ENCODE peak calls at places on chromosomes 13 and 19, in seven cellular contexts. O is ascending aorta; S is GF-D8; P is stimulated activated CD4-positive, alpha-beta T cell treated with anti-CD3 and anti-CD28 coated beads, Interleukin-1b, Interleukin-23, amount 100 ng/mL, for 1 hour; K is AG04450; E is astrocyte of the spinal cord; D is ELF-1. N is an unnamed sample.

GRCh38 chr13:52405767-52406494 is at the start of gene THSD1:
- DNase-seq in S (no peak), E (peak; percentile 28), O (no peak), D (peak; percentile 26), P (no peak), K (no peak), N (no peak)

GRCh38 chr19:54444737-54445136 is 4.3 kb upstream of the LENG8 start:
- DNase-seq in S (no peak), E (no peak), D (no peak), P (no peak), O (no peak), K (no peak), N (no peak)

GRCh38 chr13:74243637-74244526 is 109.7 kb upstream of the KLF12 start:
- DNase-seq in K (no peak), O (no peak), D (no peak), E (peak; percentile 74), S (no peak), P (no peak), N (peak; percentile 73)

GRCh38 chr13:24208314-24208713 is 47.8 kb downstream of the SPATA13 start:
- DNase-seq in D (no peak), P (no peak), E (peak; percentile 84), O (no peak), K (peak; percentile 69), S (no peak), N (no peak)

GRCh38 chr13:80547341-80547740 is 206.4 kb upstream of the SPRY2 start:
- DNase-seq in E (no peak), K (no peak), S (no peak), O (no peak), D (no peak), P (no peak), N (no peak)

GRCh38 chr19:18508585-18508984 is 13.3 kb downstream of the ELL start:
- DNase-seq in O (no peak), D (no peak), P (no peak), S (no peak), K (no peak), E (no peak), N (no peak)

GRCh38 chr19:47598407-47599349 is 10.3 kb upstream of the BICRA start:
- DNase-seq in O (no peak), D (peak; percentile 88), P (no peak), E (peak; percentile 97), K (peak; percentile 89), S (no peak), N (peak; percentile 98)

GRCh38 chr13:97028441-97029299 is 34.4 kb upstream of the OXGR1 start:
- DNase-seq in O (no peak), S (no peak), P (no peak), D (peak; percentile 51), K (no peak), E (peak; percentile 61), N (no peak)

GRCh38 chr19:38535212-38535611 is 82.5 kb downstream of the MAP4K1 start:
- DNase-seq in D (no peak), S (no peak), E (no peak), O (no peak), P (no peak), K (no peak), N (no peak)

GRCh38 chr19:1986357-1987162 is 29.0 kb downstream of the BTBD2 start:
- DNase-seq in K (no peak), O (no peak), P (no peak), S (no peak), D (no peak), E (no peak), N (no peak)

GRCh38 chr13:26585136-26585535 is 27.7 kb downstream of the WASF3 start:
- DNase-seq in P (no peak), E (no peak), S (no peak), O (no peak), K (no peak), D (no peak), N (no peak)

GRCh38 chr19:5038631-5039271 is 69.8 kb downstream of the KDM4B start:
- DNase-seq in D (no peak), S (peak; percentile 5), P (no peak), K (no peak), O (no peak), E (no peak), N (no peak)

GRCh38 chr19:8108560-8109445 is 40.6 kb downstream of the FBN3 start:
- DNase-seq in O (no peak), P (no peak), S (no peak), E (no peak), D (no peak), K (no peak), N (no peak)

GRCh38 chr13:80359459-80360297 is 18.8 kb upstream of the SPRY2 start:
- DNase-seq in D (peak; percentile 93), O (no peak), S (no peak), P (no peak), K (no peak), E (no peak), N (no peak)

GRCh38 chr19:32976223-32976805 is 4.3 kb downstream of the FAAP24 start:
- DNase-seq in P (peak; percentile 16), D (peak; percentile 68), O (no peak), E (peak; percentile 73), S (peak; percentile 39), K (no peak), N (peak; percentile 64)

GRCh38 chr13:113855012-113855921 is 8.6 kb downstream of the GAS6 start:
- DNase-seq in P (no peak), E (peak; percentile 50), O (no peak), S (no peak), D (peak; percentile 8), K (no peak), N (no peak)

GRCh38 chr19:15672580-15673175 is at the start of gene CYP4F12:
- DNase-seq in K (no peak), S (no peak), P (no peak), O (no peak), E (no peak), D (no peak), N (no peak)

GRCh38 chr19:45450042-45450380 is 17.8 kb upstream of the FOSB start:
- DNase-seq in D (no peak), K (no peak), E (no peak), S (peak; percentile 68), O (no peak), P (no peak), N (no peak)

GRCh38 chr19:1787116-1787515 is 25.0 kb downstream of the ATP8B3 start:
- DNase-seq in P (no peak), S (no peak), K (no peak), D (no peak), E (no peak), O (no peak), N (no peak)

GRCh38 chr13:26075498-26075897 is 23.7 kb upstream of the SHISA2 start:
- DNase-seq in P (no peak), K (no peak), E (peak; percentile 10), D (peak; percentile 8), O (no peak), S (no peak), N (no peak)

GRCh38 chr19:4622695-4623421 is 16.5 kb upstream of the TNFAIP8L1 start:
- DNase-seq in S (no peak), D (peak; percentile 73), P (no peak), O (no peak), E (no peak), K (no peak), N (no peak)

GRCh38 chr13:34842466-34842865 is 99.6 kb upstream of the NBEA start:
- DNase-seq in P (no peak), K (no peak), D (no peak), O (no peak), S (no peak), E (no peak), N (no peak)